ENCODE peak calls at places on chromosomes 11 and 22, in ten cellular contexts. One of them, this sample, is unnamed. For H3K27me3, the result is how much of the 10 kb centered on the place peaks cover.

GRCh38 chr11:31340903-31341572 is 28.5 kb downstream of the DCDC1 start:
- DNase-seq in heart left ventricle: no peak
- DNase-seq in BJ: no peak
- DNase-seq in NT2/D1: peak
- DNase-seq in keratinocyte: no peak
- DNase-seq in MG63: no peak
- DNase-seq in brain microvascular endothelial cell: peak
- DNase-seq in small intestine: peak
- DNase-seq in psoas muscle: no peak
- DNase-seq in mesenchymal stem cell: peak
- DNase-seq in this sample: no peak

GRCh38 chr11:35553021-35553420 is 27.6 kb upstream of the PAMR1 start:
- DNase-seq in heart left ventricle: no peak
- DNase-seq in BJ: no peak
- DNase-seq in NT2/D1: no peak
- DNase-seq in keratinocyte: no peak
- DNase-seq in MG63: no peak
- DNase-seq in brain microvascular endothelial cell: peak
- DNase-seq in small intestine: no peak
- DNase-seq in psoas muscle: no peak
- DNase-seq in mesenchymal stem cell: peak
- DNase-seq in this sample: no peak

GRCh38 chr11:129440028-129440630 is 64.5 kb downstream of the BARX2 start:
- DNase-seq in heart left ventricle: no peak
- DNase-seq in BJ: no peak
- DNase-seq in NT2/D1: peak
- DNase-seq in keratinocyte: peak
- DNase-seq in MG63: peak
- DNase-seq in brain microvascular endothelial cell: no peak
- DNase-seq in small intestine: no peak
- DNase-seq in psoas muscle: no peak
- DNase-seq in mesenchymal stem cell: no peak
- DNase-seq in this sample: peak

GRCh38 chr11:69774354-69775162 is 583 bp downstream of the FGF4 start:
- DNase-seq in heart left ventricle: no peak
- DNase-seq in BJ: no peak
- DNase-seq in NT2/D1: no peak
- DNase-seq in keratinocyte: no peak
- DNase-seq in MG63: no peak
- DNase-seq in brain microvascular endothelial cell: no peak
- DNase-seq in small intestine: no peak
- DNase-seq in psoas muscle: no peak
- DNase-seq in mesenchymal stem cell: no peak
- DNase-seq in this sample: no peak

GRCh38 chr22:49524362-49524761 is 303.3 kb downstream of the BRD1 start:
- DNase-seq in heart left ventricle: no peak
- DNase-seq in BJ: no peak
- DNase-seq in NT2/D1: no peak
- DNase-seq in keratinocyte: no peak
- DNase-seq in MG63: no peak
- DNase-seq in brain microvascular endothelial cell: no peak
- DNase-seq in small intestine: no peak
- DNase-seq in psoas muscle: no peak
- DNase-seq in mesenchymal stem cell: no peak
- DNase-seq in this sample: no peak

GRCh38 chr11:109426442-109426841 is 4.5 kb downstream of the C11orf87 start:
- DNase-seq in heart left ventricle: no peak
- DNase-seq in BJ: no peak
- DNase-seq in NT2/D1: no peak
- DNase-seq in keratinocyte: no peak
- DNase-seq in MG63: no peak
- DNase-seq in brain microvascular endothelial cell: no peak
- DNase-seq in small intestine: no peak
- DNase-seq in psoas muscle: no peak
- DNase-seq in mesenchymal stem cell: peak
- DNase-seq in this sample: no peak

GRCh38 chr11:78177216-78177615 is 11.2 kb downstream of the KCTD21 start:
- DNase-seq in heart left ventricle: no peak
- DNase-seq in BJ: no peak
- DNase-seq in NT2/D1: no peak
- DNase-seq in keratinocyte: no peak
- DNase-seq in MG63: no peak
- DNase-seq in brain microvascular endothelial cell: no peak
- DNase-seq in small intestine: no peak
- DNase-seq in psoas muscle: no peak
- DNase-seq in mesenchymal stem cell: no peak
- DNase-seq in this sample: no peak

GRCh38 chr11:63907808-63908530 is 9.0 kb downstream of the RCOR2 start:
- DNase-seq in heart left ventricle: no peak
- DNase-seq in BJ: no peak
- DNase-seq in NT2/D1: no peak
- DNase-seq in keratinocyte: no peak
- DNase-seq in MG63: no peak
- DNase-seq in brain microvascular endothelial cell: no peak
- DNase-seq in small intestine: no peak
- DNase-seq in psoas muscle: no peak
- DNase-seq in mesenchymal stem cell: no peak
- DNase-seq in this sample: no peak

GRCh38 chr11:95699631-95700470 is 89.7 kb downstream of the FAM76B start:
- DNase-seq in heart left ventricle: no peak
- DNase-seq in BJ: no peak
- DNase-seq in NT2/D1: no peak
- DNase-seq in keratinocyte: no peak
- DNase-seq in MG63: no peak
- DNase-seq in brain microvascular endothelial cell: no peak
- DNase-seq in small intestine: no peak
- DNase-seq in psoas muscle: no peak
- DNase-seq in mesenchymal stem cell: peak
- DNase-seq in this sample: no peak

GRCh38 chr11:116910378-116910777 is 73.0 kb upstream of the APOA1 start:
- DNase-seq in heart left ventricle: no peak
- DNase-seq in BJ: no peak
- DNase-seq in NT2/D1: no peak
- DNase-seq in keratinocyte: no peak
- DNase-seq in MG63: no peak
- DNase-seq in brain microvascular endothelial cell: no peak
- DNase-seq in small intestine: no peak
- DNase-seq in psoas muscle: no peak
- DNase-seq in mesenchymal stem cell: peak
- DNase-seq in this sample: no peak

GRCh38 chr11:130772266-130773227 is 143.7 kb downstream of the SNX19 start:
- DNase-seq in heart left ventricle: no peak
- DNase-seq in BJ: peak
- DNase-seq in NT2/D1: no peak
- DNase-seq in keratinocyte: peak
- DNase-seq in MG63: peak
- DNase-seq in brain microvascular endothelial cell: peak
- DNase-seq in small intestine: peak
- DNase-seq in psoas muscle: no peak
- DNase-seq in mesenchymal stem cell: peak
- DNase-seq in this sample: peak

GRCh38 chr22:41561335-41561734 is 525 bp downstream of the CSDC2 start:
- DNase-seq in heart left ventricle: no peak
- DNase-seq in BJ: no peak
- DNase-seq in NT2/D1: no peak
- DNase-seq in keratinocyte: no peak
- DNase-seq in MG63: no peak
- DNase-seq in brain microvascular endothelial cell: no peak
- DNase-seq in small intestine: no peak
- DNase-seq in psoas muscle: no peak
- DNase-seq in mesenchymal stem cell: no peak
- DNase-seq in this sample: no peak

GRCh38 chr22:35218079-35218478 is 39.2 kb upstream of the HMGXB4 start:
- DNase-seq in heart left ventricle: no peak
- DNase-seq in BJ: no peak
- DNase-seq in NT2/D1: no peak
- DNase-seq in keratinocyte: no peak
- DNase-seq in MG63: peak
- DNase-seq in brain microvascular endothelial cell: peak
- DNase-seq in small intestine: no peak
- DNase-seq in psoas muscle: no peak
- DNase-seq in mesenchymal stem cell: no peak
- DNase-seq in this sample: no peak

GRCh38 chr11:48093795-48094642 is 113.7 kb downstream of the PTPRJ start:
- DNase-seq in heart left ventricle: no peak
- DNase-seq in BJ: no peak
- DNase-seq in NT2/D1: no peak
- DNase-seq in keratinocyte: no peak
- DNase-seq in MG63: no peak
- DNase-seq in brain microvascular endothelial cell: no peak
- DNase-seq in small intestine: peak
- DNase-seq in psoas muscle: no peak
- DNase-seq in mesenchymal stem cell: peak
- DNase-seq in this sample: no peak

GRCh38 chr11:10688401-10688800 is 5.2 kb downstream of the IRAG1 start:
- DNase-seq in heart left ventricle: no peak
- DNase-seq in BJ: no peak
- DNase-seq in NT2/D1: no peak
- DNase-seq in keratinocyte: peak
- DNase-seq in MG63: no peak
- DNase-seq in brain microvascular endothelial cell: no peak
- DNase-seq in small intestine: no peak
- DNase-seq in psoas muscle: no peak
- DNase-seq in mesenchymal stem cell: no peak
- DNase-seq in this sample: peak

GRCh38 chr22:24894220-24894975 is 52.1 kb downstream of the LHFPL7 start:
- DNase-seq in heart left ventricle: peak
- DNase-seq in BJ: peak
- DNase-seq in NT2/D1: peak
- DNase-seq in keratinocyte: peak
- DNase-seq in MG63: peak
- DNase-seq in brain microvascular endothelial cell: peak
- DNase-seq in small intestine: peak
- DNase-seq in psoas muscle: peak
- DNase-seq in mesenchymal stem cell: peak
- DNase-seq in this sample: peak

GRCh38 chr11:34524696-34525095 is 11.1 kb upstream of the ELF5 start:
- DNase-seq in heart left ventricle: no peak
- DNase-seq in BJ: no peak
- DNase-seq in NT2/D1: no peak
- DNase-seq in keratinocyte: no peak
- DNase-seq in MG63: no peak
- DNase-seq in brain microvascular endothelial cell: no peak
- DNase-seq in small intestine: no peak
- DNase-seq in psoas muscle: no peak
- DNase-seq in mesenchymal stem cell: no peak
- DNase-seq in this sample: no peak

GRCh38 chr11:36793542-36793926 is 195.5 kb upstream of the RAG2 start:
- DNase-seq in heart left ventricle: no peak
- DNase-seq in BJ: no peak
- DNase-seq in NT2/D1: peak
- DNase-seq in keratinocyte: no peak
- DNase-seq in MG63: no peak
- DNase-seq in brain microvascular endothelial cell: no peak
- DNase-seq in small intestine: no peak
- DNase-seq in psoas muscle: no peak
- DNase-seq in mesenchymal stem cell: no peak
- DNase-seq in this sample: no peak

GRCh38 chr11:17683378-17684161 is 35.8 kb upstream of the MYOD1 start:
- DNase-seq in heart left ventricle: no peak
- DNase-seq in BJ: peak
- DNase-seq in NT2/D1: no peak
- DNase-seq in keratinocyte: no peak
- DNase-seq in MG63: peak
- DNase-seq in brain microvascular endothelial cell: peak
- DNase-seq in small intestine: peak
- DNase-seq in psoas muscle: peak
- DNase-seq in mesenchymal stem cell: peak
- DNase-seq in this sample: peak

GRCh38 chr11:68655406-68655805 is 28.9 kb upstream of the GAL start:
- DNase-seq in heart left ventricle: no peak
- DNase-seq in BJ: no peak
- DNase-seq in NT2/D1: no peak
- DNase-seq in keratinocyte: no peak
- DNase-seq in MG63: no peak
- DNase-seq in brain microvascular endothelial cell: no peak
- DNase-seq in small intestine: no peak
- DNase-seq in psoas muscle: no peak
- DNase-seq in mesenchymal stem cell: no peak
- DNase-seq in this sample: no peak
- H3K27me3 ChIP-seq in heart left ventricle: under half
- H3K27me3 ChIP-seq in BJ: under half
- H3K27me3 ChIP-seq in NT2/D1: under half
- H3K27me3 ChIP-seq in keratinocyte: under half
- H3K27me3 ChIP-seq in MG63: under half
- H3K27me3 ChIP-seq in brain microvascular endothelial cell: under half
- H3K27me3 ChIP-seq in small intestine: under half
- H3K27me3 ChIP-seq in psoas muscle: under half
- H3K27me3 ChIP-seq in mesenchymal stem cell: under half
- H3K27me3 ChIP-seq in this sample: under half

GRCh38 chr11:76025068-76025467 is 181.2 kb downstream of the WNT11 start:
- DNase-seq in heart left ventricle: no peak
- DNase-seq in BJ: peak
- DNase-seq in NT2/D1: no peak
- DNase-seq in keratinocyte: no peak
- DNase-seq in MG63: peak
- DNase-seq in brain microvascular endothelial cell: peak
- DNase-seq in small intestine: no peak
- DNase-seq in psoas muscle: no peak
- DNase-seq in mesenchymal stem cell: peak
- DNase-seq in this sample: peak
- H3K4me3 ChIP-seq in heart left ventricle: no peak
- H3K4me3 ChIP-seq in BJ: no peak
- H3K4me3 ChIP-seq in NT2/D1: no peak
- H3K4me3 ChIP-seq in keratinocyte: no peak
- H3K4me3 ChIP-seq in MG63: no peak
- H3K4me3 ChIP-seq in brain microvascular endothelial cell: no peak
- H3K4me3 ChIP-seq in small intestine: no peak
- H3K4me3 ChIP-seq in psoas muscle: no peak
- H3K4me3 ChIP-seq in mesenchymal stem cell: no peak
- H3K4me3 ChIP-seq in this sample: no peak

DNA sequence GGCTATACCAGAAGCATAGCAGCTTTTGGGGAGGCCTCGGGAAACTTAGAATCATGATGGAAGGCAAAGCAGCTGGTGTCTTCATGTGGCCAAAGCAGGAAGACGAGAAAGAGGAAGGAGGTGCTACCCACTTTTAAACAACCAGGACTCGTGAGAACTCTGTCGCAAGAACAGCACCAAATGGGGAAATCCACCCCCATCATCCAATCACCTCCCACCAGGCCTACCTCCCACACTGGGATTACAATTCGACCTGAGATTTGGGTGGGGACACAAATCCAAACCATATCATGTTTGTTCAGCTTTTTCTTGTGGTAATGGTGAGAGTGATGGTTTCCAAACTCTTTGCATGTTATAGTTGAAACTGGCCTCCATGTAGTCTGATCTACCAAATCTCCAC is 32.5 kb upstream of the OR10D3 start:
- DNase-seq in heart left ventricle: no peak
- DNase-seq in BJ: no peak
- DNase-seq in NT2/D1: no peak
- DNase-seq in keratinocyte: no peak
- DNase-seq in MG63: no peak
- DNase-seq in brain microvascular endothelial cell: no peak
- DNase-seq in small intestine: no peak
- DNase-seq in psoas muscle: no peak
- DNase-seq in mesenchymal stem cell: no peak
- DNase-seq in this sample: no peak
- H3K27me3 ChIP-seq in heart left ventricle: under half
- H3K27me3 ChIP-seq in BJ: under half
- H3K27me3 ChIP-seq in NT2/D1: under half
- H3K27me3 ChIP-seq in keratinocyte: under half
- H3K27me3 ChIP-seq in MG63: under half
- H3K27me3 ChIP-seq in brain microvascular endothelial cell: under half
- H3K27me3 ChIP-seq in small intestine: under half
- H3K27me3 ChIP-seq in psoas muscle: under half
- H3K27me3 ChIP-seq in mesenchymal stem cell: under half
- H3K27me3 ChIP-seq in this sample: under half

GRCh38 chr22:29457730-29458129 is 19.3 kb downstream of the RFPL1 start:
- DNase-seq in heart left ventricle: no peak
- DNase-seq in BJ: no peak
- DNase-seq in NT2/D1: peak
- DNase-seq in keratinocyte: no peak
- DNase-seq in MG63: no peak
- DNase-seq in brain microvascular endothelial cell: peak
- DNase-seq in small intestine: peak
- DNase-seq in psoas muscle: no peak
- DNase-seq in mesenchymal stem cell: peak
- DNase-seq in this sample: no peak
- H3K4me3 ChIP-seq in heart left ventricle: no peak
- H3K4me3 ChIP-seq in BJ: no peak
- H3K4me3 ChIP-seq in NT2/D1: no peak
- H3K4me3 ChIP-seq in keratinocyte: no peak
- H3K4me3 ChIP-seq in MG63: no peak
- H3K4me3 ChIP-seq in brain microvascular endothelial cell: no peak
- H3K4me3 ChIP-seq in small intestine: no peak
- H3K4me3 ChIP-seq in psoas muscle: no peak
- H3K4me3 ChIP-seq in mesenchymal stem cell: no peak
- H3K4me3 ChIP-seq in this sample: no peak